ENCODE peak calls at places on chromosomes 11 and 22, in eight cellular contexts. One of them, this sample, is unnamed.

GRCh38 chr22:50139843-50140415 is 30.6 kb upstream of the PANX2 start:
- DNase-seq in EL: no peak
- DNase-seq in NCI-H748 treated with DMSO at 0.1 percent for 48 hours: peak
- DNase-seq in NCI-H1105: peak
- DNase-seq in CD4-positive, alpha-beta memory T cell: no peak
- DNase-seq in NCI-H510A: peak
- DNase-seq in progenitor cell of endocrine pancreas: no peak
- DNase-seq in GM04503: no peak
- DNase-seq in this sample: peak

GRCh38 chr11:3119141-3119821 is 45.8 kb downstream of the OSBPL5 start:
- DNase-seq in EL: no peak
- DNase-seq in NCI-H748 treated with DMSO at 0.1 percent for 48 hours: no peak
- DNase-seq in NCI-H1105: no peak
- DNase-seq in CD4-positive, alpha-beta memory T cell: no peak
- DNase-seq in NCI-H510A: no peak
- DNase-seq in progenitor cell of endocrine pancreas: peak
- DNase-seq in GM04503: no peak
- DNase-seq in this sample: no peak

GRCh38 chr11:18720811-18721575 is 5.0 kb downstream of the IGSF22 start:
- DNase-seq in EL: peak
- DNase-seq in NCI-H748 treated with DMSO at 0.1 percent for 48 hours: peak
- DNase-seq in NCI-H1105: peak
- DNase-seq in CD4-positive, alpha-beta memory T cell: peak
- DNase-seq in NCI-H510A: peak
- DNase-seq in progenitor cell of endocrine pancreas: peak
- DNase-seq in GM04503: no peak
- DNase-seq in this sample: peak

GRCh38 chr22:43530864-43531201 is 119.0 kb downstream of the MPPED1 start:
- DNase-seq in EL: no peak
- DNase-seq in NCI-H748 treated with DMSO at 0.1 percent for 48 hours: no peak
- DNase-seq in NCI-H1105: no peak
- DNase-seq in CD4-positive, alpha-beta memory T cell: no peak
- DNase-seq in NCI-H510A: no peak
- DNase-seq in progenitor cell of endocrine pancreas: no peak
- DNase-seq in GM04503: no peak
- DNase-seq in this sample: no peak

GRCh38 chr11:43278302-43278956 is 33.4 kb upstream of the API5 start:
- DNase-seq in EL: peak
- DNase-seq in NCI-H748 treated with DMSO at 0.1 percent for 48 hours: peak
- DNase-seq in NCI-H1105: no peak
- DNase-seq in CD4-positive, alpha-beta memory T cell: no peak
- DNase-seq in NCI-H510A: no peak
- DNase-seq in progenitor cell of endocrine pancreas: no peak
- DNase-seq in GM04503: no peak
- DNase-seq in this sample: peak

GRCh38 chr22:37167981-37168647 is 18.4 kb upstream of the IL2RB start:
- DNase-seq in EL: no peak
- DNase-seq in NCI-H748 treated with DMSO at 0.1 percent for 48 hours: no peak
- DNase-seq in NCI-H1105: no peak
- DNase-seq in CD4-positive, alpha-beta memory T cell: no peak
- DNase-seq in NCI-H510A: no peak
- DNase-seq in progenitor cell of endocrine pancreas: no peak
- DNase-seq in GM04503: no peak
- DNase-seq in this sample: no peak

GRCh38 chr11:44536779-44537516 is 28.5 kb upstream of the CD82 start:
- DNase-seq in EL: no peak
- DNase-seq in NCI-H748 treated with DMSO at 0.1 percent for 48 hours: no peak
- DNase-seq in NCI-H1105: no peak
- DNase-seq in CD4-positive, alpha-beta memory T cell: no peak
- DNase-seq in NCI-H510A: no peak
- DNase-seq in progenitor cell of endocrine pancreas: no peak
- DNase-seq in GM04503: no peak
- DNase-seq in this sample: no peak

GRCh38 chr22:29216873-29217666 is 11.4 kb downstream of the EMID1 start:
- DNase-seq in EL: peak
- DNase-seq in NCI-H748 treated with DMSO at 0.1 percent for 48 hours: no peak
- DNase-seq in NCI-H1105: no peak
- DNase-seq in CD4-positive, alpha-beta memory T cell: no peak
- DNase-seq in NCI-H510A: no peak
- DNase-seq in progenitor cell of endocrine pancreas: no peak
- DNase-seq in GM04503: no peak
- DNase-seq in this sample: no peak

GRCh38 chr11:128380280-128380604 is 207.1 kb downstream of the ETS1 start:
- DNase-seq in EL: no peak
- DNase-seq in NCI-H748 treated with DMSO at 0.1 percent for 48 hours: no peak
- DNase-seq in NCI-H1105: no peak
- DNase-seq in CD4-positive, alpha-beta memory T cell: no peak
- DNase-seq in NCI-H510A: no peak
- DNase-seq in progenitor cell of endocrine pancreas: no peak
- DNase-seq in GM04503: no peak
- DNase-seq in this sample: no peak

GRCh38 chr11:124837491-124837856 is 27.8 kb upstream of the ROBO3 start:
- DNase-seq in EL: peak
- DNase-seq in NCI-H748 treated with DMSO at 0.1 percent for 48 hours: peak
- DNase-seq in NCI-H1105: peak
- DNase-seq in CD4-positive, alpha-beta memory T cell: peak
- DNase-seq in NCI-H510A: no peak
- DNase-seq in progenitor cell of endocrine pancreas: no peak
- DNase-seq in GM04503: peak
- DNase-seq in this sample: peak

GRCh38 chr11:45354976-45355705 is 69.0 kb upstream of the SYT13 start:
- DNase-seq in EL: peak
- DNase-seq in NCI-H748 treated with DMSO at 0.1 percent for 48 hours: peak
- DNase-seq in NCI-H1105: peak
- DNase-seq in CD4-positive, alpha-beta memory T cell: peak
- DNase-seq in NCI-H510A: peak
- DNase-seq in progenitor cell of endocrine pancreas: peak
- DNase-seq in GM04503: no peak
- DNase-seq in this sample: peak

GRCh38 chr22:45263790-45264269 is 20.9 kb upstream of the UPK3A start:
- DNase-seq in EL: peak
- DNase-seq in NCI-H748 treated with DMSO at 0.1 percent for 48 hours: no peak
- DNase-seq in NCI-H1105: no peak
- DNase-seq in CD4-positive, alpha-beta memory T cell: no peak
- DNase-seq in NCI-H510A: peak
- DNase-seq in progenitor cell of endocrine pancreas: peak
- DNase-seq in GM04503: peak
- DNase-seq in this sample: no peak

GRCh38 chr11:100740440-100740839 is 53.4 kb downstream of the ARHGAP42 start:
- DNase-seq in EL: peak
- DNase-seq in NCI-H748 treated with DMSO at 0.1 percent for 48 hours: no peak
- DNase-seq in NCI-H1105: no peak
- DNase-seq in CD4-positive, alpha-beta memory T cell: no peak
- DNase-seq in NCI-H510A: no peak
- DNase-seq in progenitor cell of endocrine pancreas: no peak
- DNase-seq in GM04503: no peak
- DNase-seq in this sample: no peak

GRCh38 chr11:73195191-73196007 is 22.7 kb upstream of the P2RY2 start:
- DNase-seq in EL: peak
- DNase-seq in NCI-H748 treated with DMSO at 0.1 percent for 48 hours: no peak
- DNase-seq in NCI-H1105: no peak
- DNase-seq in CD4-positive, alpha-beta memory T cell: no peak
- DNase-seq in NCI-H510A: no peak
- DNase-seq in progenitor cell of endocrine pancreas: no peak
- DNase-seq in GM04503: no peak
- DNase-seq in this sample: no peak